ENCODE peak calls at places on chromosomes 11 and 22, in eight cellular contexts. S is uterus, O is colonic mucosa, B is kidney, L is stomach, T is AG04450, M is psoas muscle, J is cardiac muscle cell. C is an unnamed sample.
A peak's percentile ranks its signal among the peaks of the same experiment; 100 is the strongest.

GRCh38 chr11:113647108-113647507 is 59.0 kb downstream of the TMPRSS5 start:
- DNase-seq in S (no peak), O (no peak), B (no peak), L (no peak), T (no peak), M (no peak), J (no peak), C (no peak)

GRCh38 chr11:110433393-110434333 is 3.9 kb downstream of the FDX1 start:
- DNase-seq in S (no peak), O (no peak), B (no peak), L (no peak), T (no peak), M (no peak), J (peak; percentile 48), C (no peak)

GRCh38 chr11:112537846-112538330 is 277.2 kb upstream of the PLET1 start:
- DNase-seq in S (no peak), O (no peak), B (no peak), L (no peak), T (no peak), M (no peak), J (peak; percentile 8), C (no peak)

GRCh38 chr22:37442537-37442936 is 15.3 kb upstream of the ELFN2 start:
- DNase-seq in S (no peak), O (no peak), B (no peak), L (no peak), T (no peak), M (no peak), J (peak; percentile 64), C (no peak)

GRCh38 chr11:69053546-69054396 is 5.0 kb downstream of the TPCN2 start:
- DNase-seq in S (no peak), O (no peak), B (peak; percentile 64), L (no peak), T (no peak), M (no peak), J (no peak), C (no peak)

GRCh38 chr11:133840479-133840941 is 4.8 kb downstream of the SPATA19 start:
- DNase-seq in S (no peak), O (no peak), B (no peak), L (no peak), T (no peak), M (no peak), J (no peak), C (no peak)

GRCh38 chr22:38982008-38982927 is at the start of gene APOBEC3B:
- DNase-seq in S (peak; percentile 85), O (peak; percentile 95), B (peak; percentile 95), L (peak; percentile 87), T (peak; percentile 84), M (peak; percentile 89), J (peak; percentile 98), C (peak; percentile 88)

GRCh38 chr22:37050913-37051628 is 471 bp upstream of the KCTD17 start:
- DNase-seq in S (no peak), O (no peak), B (no peak), L (no peak), T (no peak), M (no peak), J (no peak), C (no peak)

GRCh38 chr11:91653091-91653754 is 571.4 kb upstream of the FAT3 start:
- DNase-seq in S (no peak), O (no peak), B (no peak), L (no peak), T (no peak), M (no peak), J (no peak), C (no peak)

GRCh38 chr11:91932151-91932821 is 292.3 kb upstream of the FAT3 start:
- DNase-seq in S (peak; percentile 15), O (no peak), B (peak; percentile 59), L (no peak), T (no peak), M (no peak), J (no peak), C (no peak)

GRCh38 chr11:67287355-67288197 is 1.5 kb upstream of the ANKRD13D start:
- DNase-seq in S (no peak), O (no peak), B (peak; percentile 66), L (no peak), T (no peak), M (peak; percentile 33), J (no peak), C (no peak)

GRCh38 chr11:104011031-104011430 is 25.4 kb upstream of the DDI1 start:
- DNase-seq in S (no peak), O (no peak), B (no peak), L (no peak), T (no peak), M (no peak), J (peak; percentile 19), C (no peak)

GRCh38 chr22:41526802-41527799 is 17.2 kb downstream of the POLR3H start:
- DNase-seq in S (peak; percentile 57), O (peak; percentile 50), B (no peak), L (peak; percentile 65), T (no peak), M (peak; percentile 84), J (peak; percentile 46), C (no peak)

GRCh38 chr11:29713831-29714320 is 303.0 kb downstream of the KCNA4 start:
- DNase-seq in S (no peak), O (no peak), B (no peak), L (no peak), T (no peak), M (no peak), J (no peak), C (no peak)

GRCh38 chr22:37290737-37291136 is 8.4 kb downstream of the CYTH4 start:
- DNase-seq in S (no peak), O (no peak), B (no peak), L (no peak), T (peak; percentile 32), M (no peak), J (no peak), C (no peak)

GRCh38 chr11:18394928-18395734 is 768 bp downstream of the LDHA start:
- DNase-seq in S (peak; percentile 24), O (peak; percentile 48), B (no peak), L (peak; percentile 31), T (no peak), M (peak; percentile 72), J (peak; percentile 24), C (peak; percentile 10)

GRCh38 chr11:13386567-13386966 is 76.5 kb downstream of the BTBD10 start:
- DNase-seq in S (no peak), O (peak; percentile 73), B (no peak), L (no peak), T (no peak), M (no peak), J (no peak), C (no peak)

GRCh38 chr11:20353829-20354434 is 9.6 kb upstream of the HTATIP2 start:
- DNase-seq in S (no peak), O (no peak), B (no peak), L (peak; percentile 29), T (no peak), M (no peak), J (peak; percentile 64), C (no peak)

GRCh38 chr22:48394787-48395620 is 1432.7 kb downstream of the BRD1 start:
- DNase-seq in S (no peak), O (no peak), B (no peak), L (no peak), T (no peak), M (no peak), J (no peak), C (no peak)

GRCh38 chr11:47377571-47378010 is 756 bp downstream of the SPI1 start:
- DNase-seq in S (no peak), O (no peak), B (peak; percentile 77), L (no peak), T (no peak), M (no peak), J (no peak), C (no peak)

GRCh38 chr11:47380078-47380477 is 1.7 kb upstream of the SPI1 start:
- DNase-seq in S (no peak), O (no peak), B (no peak), L (no peak), T (no peak), M (no peak), J (no peak), C (no peak)

GRCh38 chr11:47378011-47378835 is at the start of gene SPI1:
- DNase-seq in S (no peak), O (peak; percentile 49), B (peak; percentile 82), L (peak; percentile 60), T (no peak), M (peak; percentile 77), J (no peak), C (no peak)

GRCh38 chr11:47379317-47379716 is 970 bp upstream of the SPI1 start:
- DNase-seq in S (no peak), O (no peak), B (no peak), L (no peak), T (no peak), M (no peak), J (no peak), C (no peak)

GRCh38 chr11:47378836-47379170 is 456 bp upstream of the SPI1 start:
- DNase-seq in S (no peak), O (no peak), B (no peak), L (no peak), T (no peak), M (no peak), J (no peak), C (no peak)
- H3K27ac ChIP-seq in S (no peak overlapping the region), O (peak overlapping the region; percentile 37), B (no peak overlapping the region), L (peak overlapping the region; percentile 77), T (no peak overlapping the region), M (peak overlapping the region; percentile 23), J (no peak overlapping the region), C (no peak overlapping the region)

GRCh38 chr22:35888181-35888870 is 140.3 kb downstream of the RBFOX2 start:
- DNase-seq in S (no peak), O (no peak), B (no peak), L (no peak), T (no peak), M (no peak), J (no peak), C (no peak)
- TF ChIP-seq CTCF in S (no peak), O (no peak), B (no peak), L (no peak), T (no peak), M (no peak), J (no peak), C (no peak)

GRCh38 chr11:117928818-117929567 is at the start of gene TMPRSS13:
- DNase-seq in S (no peak), O (peak; percentile 62), B (peak; percentile 79), L (no peak), T (no peak), M (no peak), J (no peak), C (peak; percentile 78)
- H3K27ac ChIP-seq in S (no peak within 1 kb of the TSS), O (no peak within 1 kb of the TSS), B (no peak within 1 kb of the TSS), L (no peak within 1 kb of the TSS), T (no peak within 1 kb of the TSS), M (no peak within 1 kb of the TSS), J (no peak within 1 kb of the TSS), C (no peak within 1 kb of the TSS)

DNA sequence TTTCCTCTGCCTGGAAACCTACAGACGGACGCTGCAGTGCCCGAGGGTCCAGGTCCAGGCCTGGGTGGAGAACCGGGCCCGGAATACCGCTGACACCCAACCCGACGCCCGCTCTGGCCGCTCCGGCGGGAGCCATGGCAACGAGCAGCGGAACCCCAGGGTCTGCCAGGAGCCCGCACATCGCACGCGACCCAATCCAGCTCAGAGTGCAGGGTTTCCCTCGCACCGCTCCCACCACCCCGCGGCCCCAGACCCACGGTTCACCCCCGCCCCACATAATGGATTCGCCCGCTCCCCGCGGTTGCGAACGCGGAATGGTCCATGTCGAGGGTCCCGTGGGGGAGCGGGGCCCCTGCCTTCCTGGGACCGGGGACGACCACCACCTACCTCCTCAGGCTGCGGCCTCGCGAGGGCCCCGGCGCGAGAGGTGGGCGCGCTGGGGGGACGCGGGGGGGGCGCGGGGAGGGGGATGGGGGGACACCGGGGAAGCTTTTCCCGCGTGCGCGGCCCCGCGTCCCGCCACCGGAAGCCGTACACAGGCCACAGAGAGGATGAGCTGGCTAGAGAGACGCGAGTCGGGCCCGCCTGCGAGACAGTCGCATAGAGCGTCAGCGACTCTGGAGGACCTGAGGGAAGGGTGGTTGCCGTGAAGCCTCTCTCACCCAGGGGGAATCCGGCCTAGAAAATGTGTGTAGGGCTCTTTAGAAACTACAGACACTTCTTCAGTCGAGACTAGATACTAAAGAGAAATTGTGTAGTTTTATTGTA is at the start of gene SSRP1:
- DNase-seq in S (peak; percentile 86), O (peak; percentile 88), B (peak; percentile 96), L (peak; percentile 88), T (no peak), M (peak; percentile 94), J (peak; percentile 88), C (peak; percentile 82)
- TF ChIP-seq CTCF in S (no peak), O (no peak), B (no peak), L (no peak), T (no peak), M (no peak), J (no peak), C (no peak)